ENCODE peak calls at places on chromosomes 7 and 10, in ten cellular contexts. S is mammary epithelial cell; D is iris pigment epithelial cell; R is fibroblast of the conjunctiva; H is NCI-H460; Y is GOT3; G is CD4-positive, alpha-beta T cell; V is T-helper 17 cell; A is neuronal stem cell; F is stomach. X is an unnamed sample.

GRCh38 chr7:96441551-96442104 is 119.7 kb upstream of the SLC25A13 start:
- DNase-seq in S (no peak), D (no peak), R (no peak), H (no peak), Y (no peak), G (no peak), V (no peak), A (no peak), F (no peak), X (no peak)

GRCh38 chr10:17001961-17002749 is 127.5 kb downstream of the CUBN start:
- DNase-seq in S (peak), D (peak), R (peak), H (no peak), Y (no peak), G (no peak), V (peak), A (no peak), F (no peak), X (no peak)

GRCh38 chr7:111744501-111745155 is 182.3 kb upstream of the IMMP2L start:
- DNase-seq in S (no peak), D (peak), R (peak), H (no peak), Y (no peak), G (no peak), V (no peak), A (no peak), F (no peak), X (no peak)

GRCh38 chr10:124690971-124691370 is 53.2 kb downstream of the FAM53B start:
- DNase-seq in S (no peak), D (no peak), R (no peak), H (no peak), Y (no peak), G (no peak), V (no peak), A (no peak), F (no peak), X (no peak)

GRCh38 chr10:70918851-70919530 is 30.6 kb upstream of the PCBD1 start:
- DNase-seq in S (no peak), D (no peak), R (no peak), H (no peak), Y (no peak), G (no peak), V (no peak), A (no peak), F (no peak), X (no peak)

GRCh38 chr10:4780782-4781181 is 45.2 kb upstream of the AKR1E2 start:
- DNase-seq in S (peak), D (peak), R (no peak), H (no peak), Y (no peak), G (no peak), V (no peak), A (no peak), F (no peak), X (no peak)

GRCh38 chr7:143183024-143183423 is at the start of gene TAS2R39:
- DNase-seq in S (no peak), D (no peak), R (no peak), H (no peak), Y (no peak), G (no peak), V (no peak), A (no peak), F (no peak), X (no peak)

GRCh38 chr10:69965086-69965485 is 87.6 kb upstream of the MACROH2A2 start:
- DNase-seq in S (no peak), D (no peak), R (no peak), H (no peak), Y (no peak), G (no peak), V (no peak), A (no peak), F (no peak), X (no peak)

GRCh38 chr7:141452911-141453310 is 98.3 kb upstream of the AGK start:
- DNase-seq in S (no peak), D (no peak), R (no peak), H (no peak), Y (no peak), G (no peak), V (no peak), A (no peak), F (no peak), X (no peak)

GRCh38 chr10:27052646-27053045 is 47.6 kb downstream of the ANKRD26 start:
- DNase-seq in S (no peak), D (no peak), R (no peak), H (no peak), Y (no peak), G (no peak), V (no peak), A (no peak), F (no peak), X (no peak)

GRCh38 chr7:80775481-80775880 is 137.0 kb downstream of the CD36 start:
- DNase-seq in S (peak), D (no peak), R (no peak), H (no peak), Y (no peak), G (no peak), V (no peak), A (no peak), F (no peak), X (no peak)

GRCh38 chr10:6044651-6045599 is 17.2 kb downstream of the IL2RA start:
- DNase-seq in S (no peak), D (no peak), R (no peak), H (no peak), Y (no peak), G (no peak), V (no peak), A (no peak), F (no peak), X (no peak)

GRCh38 chr10:104288355-104288754 is 19.4 kb downstream of the GSTO2 start:
- DNase-seq in S (no peak), D (no peak), R (no peak), H (peak), Y (no peak), G (no peak), V (no peak), A (no peak), F (no peak), X (no peak)

GRCh38 chr7:141039366-141039765 is 24.6 kb upstream of the MRPS33 start:
- DNase-seq in S (no peak), D (peak), R (no peak), H (no peak), Y (no peak), G (no peak), V (no peak), A (no peak), F (no peak), X (no peak)

GRCh38 chr7:101862280-101863220 is 45.1 kb downstream of the CUX1 start:
- DNase-seq in S (no peak), D (peak), R (no peak), H (no peak), Y (no peak), G (no peak), V (no peak), A (no peak), F (no peak), X (no peak)

GRCh38 chr7:73518470-73518869 is 3.6 kb downstream of the BAZ1B start:
- DNase-seq in S (no peak), D (no peak), R (no peak), H (no peak), Y (no peak), G (no peak), V (no peak), A (no peak), F (no peak), X (no peak)

GRCh38 chr7:45582868-45583277 is 8.7 kb downstream of the ADCY1 start:
- DNase-seq in S (no peak), D (no peak), R (no peak), H (no peak), Y (no peak), G (no peak), V (no peak), A (peak), F (no peak), X (no peak)

GRCh38 chr10:88897019-88897853 is 17.2 kb downstream of the STAMBPL1 start:
- DNase-seq in S (no peak), D (peak), R (no peak), H (no peak), Y (no peak), G (no peak), V (no peak), A (no peak), F (no peak), X (no peak)

GRCh38 chr7:75915416-75916156 is 631 bp downstream of the POR start:
- DNase-seq in S (no peak), D (peak), R (no peak), H (no peak), Y (no peak), G (no peak), V (no peak), A (no peak), F (peak), X (peak)

GRCh38 chr10:62853710-62854109 is 37.5 kb upstream of the EGR2 start:
- DNase-seq in S (no peak), D (no peak), R (no peak), H (no peak), Y (no peak), G (no peak), V (no peak), A (no peak), F (no peak), X (no peak)

GRCh38 chr7:142478479-142479220 is 220.8 kb upstream of the PRSS58 start:
- DNase-seq in S (peak), D (peak), R (peak), H (peak), Y (no peak), G (no peak), V (no peak), A (no peak), F (no peak), X (no peak)

GRCh38 chr7:47517821-47518480 is 64.0 kb downstream of the TNS3 start:
- DNase-seq in S (no peak), D (no peak), R (no peak), H (no peak), Y (no peak), G (no peak), V (no peak), A (no peak), F (no peak), X (no peak)

GRCh38 chr7:123782071-123782798 is 33.4 kb upstream of the WASL start:
- DNase-seq in S (no peak), D (no peak), R (no peak), H (no peak), Y (no peak), G (no peak), V (no peak), A (no peak), F (no peak), X (no peak)

GRCh38 chr7:108308276-108308675 is 148.0 kb downstream of the NRCAM start:
- DNase-seq in S (peak), D (peak), R (peak), H (no peak), Y (no peak), G (no peak), V (no peak), A (no peak), F (no peak), X (no peak)

GRCh38 chr7:78149787-78150186 is 351.2 kb downstream of the PHTF2 start:
- DNase-seq in S (no peak), D (peak), R (peak), H (no peak), Y (no peak), G (no peak), V (no peak), A (no peak), F (no peak), X (no peak)

X was measured in activated B cell treated with CpG ODN at 0.5 μM for 24 hours.